ENCODE peak calls at places on chromosomes 12 and 14, in four cellular contexts. R is GM10248; S is GM04503; J is activated T-helper 1 cell treated with anti-CD3 and anti-CD28 coated beads, Interleukin-2, amount 50 U/mL, for 16 hours. Y is an unnamed sample.

GRCh38 chr14:55446127-55446736 is 5.8 kb upstream of the TBPL2 start:
- DNase-seq in R (peak; percentile 61), S (no peak), J (no peak), Y (peak; percentile 25)

GRCh38 chr14:72111921-72112320 is 179.7 kb downstream of the RGS6 start:
- DNase-seq in R (no peak), S (no peak), J (no peak), Y (no peak)

GRCh38 chr12:117159674-117160073 is 30.6 kb downstream of the FBXO21 start:
- DNase-seq in R (no peak), S (no peak), J (no peak), Y (no peak)

GRCh38 chr12:9735601-9736000 is 2.7 kb upstream of the CLECL1 start:
- DNase-seq in R (no peak), S (no peak), J (no peak), Y (no peak)

GRCh38 chr12:55727643-55728184 is 1.1 kb downstream of the CD63 start:
- DNase-seq in R (no peak), S (no peak), J (no peak), Y (no peak)

GRCh38 chr14:81551471-81551870 is 17.8 kb upstream of the SEL1L start:
- DNase-seq in R (no peak), S (no peak), J (no peak), Y (no peak)

GRCh38 chr12:103160622-103161021 is 203.1 kb downstream of the ASCL1 start:
- DNase-seq in R (no peak), S (no peak), J (no peak), Y (no peak)

GRCh38 chr14:96205059-96205993 is 687 bp downstream of the BDKRB2 start:
- DNase-seq in R (no peak), S (no peak), J (no peak), Y (no peak)

GRCh38 chr14:24481622-24482324 is 26.3 kb downstream of the CMA1 start:
- DNase-seq in R (peak; percentile 84), S (no peak), J (no peak), Y (peak; percentile 59)

GRCh38 chr12:106586535-106586802 is 3.7 kb downstream of the RFX4 start:
- DNase-seq in R (no peak), S (no peak), J (no peak), Y (no peak)

GRCh38 chr14:35333347-35333730 is 41.2 kb downstream of the PSMA6 start:
- DNase-seq in R (no peak), S (no peak), J (no peak), Y (no peak)

Y was measured in GM06990.